ENCODE peak calls at places on chromosomes 3 and 15, in five cellular contexts. W, L, F, G and K are unnamed samples.
A peak's percentile ranks its signal among the peaks of the same experiment; 100 is the strongest.

GRCh38 chr3:105014631-105015030 is 352.1 kb upstream of the ALCAM start:
- DNase-seq in F (no peak), L (no peak), G (peak; percentile 30), W (no peak), K (no peak)

GRCh38 chr15:51054535-51054934 is 40.2 kb downstream of the TNFAIP8L3 start:
- DNase-seq in W (no peak), L (no peak), G (no peak), F (no peak), K (no peak)

GRCh38 chr3:152843955-152844354 is 9.0 kb downstream of the P2RY1 start:
- DNase-seq in F (no peak), L (no peak), W (no peak), G (no peak), K (no peak)

GRCh38 chr3:87350367-87351199 is 74.2 kb upstream of the POU1F1 start:
- DNase-seq in G (peak; percentile 47), W (no peak), F (no peak), L (peak; percentile 38), K (no peak)

GRCh38 chr15:48498828-48499227 is 146.7 kb downstream of the FBN1 start:
- DNase-seq in W (no peak), F (no peak), G (no peak), L (no peak), K (no peak)

GRCh38 chr15:31278056-31278445 is 48.6 kb upstream of the KLF13 start:
- DNase-seq in W (no peak), G (no peak), L (no peak), F (no peak), K (peak; percentile 79)

GRCh38 chr15:79682851-79683288 is 213.9 kb downstream of the MTHFS start:
- DNase-seq in F (no peak), G (peak; percentile 47), W (no peak), L (no peak), K (no peak)

GRCh38 chr3:193917096-193917495 is 218.9 kb upstream of the HES1 start:
- DNase-seq in W (no peak), G (no peak), L (no peak), F (no peak), K (no peak)

GRCh38 chr3:130759692-130760338 is 13.2 kb upstream of the PIK3R4 start:
- DNase-seq in F (peak; percentile 40), L (peak; percentile 34), G (peak; percentile 49), W (peak; percentile 22), K (no peak)

GRCh38 chr15:38819343-38819858 is 254.8 kb upstream of the RASGRP1 start:
- DNase-seq in G (no peak), F (no peak), W (no peak), L (no peak), K (no peak)

GRCh38 chr3:43691120-43692002 is 623 bp downstream of the ABHD5 start:
- DNase-seq in F (peak; percentile 44), L (peak; percentile 68), W (peak; percentile 46), G (peak; percentile 22), K (no peak)
- TF ChIP-seq POLR2A in F (no peak), L (no peak), W (peak; percentile 41), G (no peak), K (no peak)

DNA sequence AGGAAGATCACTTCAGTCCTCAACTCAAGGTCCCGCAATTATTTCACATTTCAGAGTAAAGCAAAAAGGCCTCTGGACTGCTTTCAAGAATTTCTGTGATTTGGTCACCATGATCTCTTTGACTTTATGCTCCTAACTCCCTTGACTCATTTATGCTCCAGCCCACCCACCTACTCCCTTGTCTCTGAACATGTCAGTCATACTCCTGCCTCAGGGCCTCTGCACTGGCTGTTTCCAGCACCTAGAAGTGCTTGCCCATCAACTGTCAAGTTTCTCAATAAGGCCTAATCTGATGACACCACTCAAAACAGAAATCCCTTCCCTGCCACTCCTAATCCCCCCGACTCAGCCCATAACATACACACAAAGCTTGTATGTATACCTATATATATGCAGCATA is 36.1 kb upstream of the CSPG5 start:
- DNase-seq in L (no peak), G (no peak), W (no peak), F (no peak), K (no peak)
- TF ChIP-seq POLR2A in L (no peak), G (no peak), W (no peak), F (no peak), K (no peak)

DNA sequence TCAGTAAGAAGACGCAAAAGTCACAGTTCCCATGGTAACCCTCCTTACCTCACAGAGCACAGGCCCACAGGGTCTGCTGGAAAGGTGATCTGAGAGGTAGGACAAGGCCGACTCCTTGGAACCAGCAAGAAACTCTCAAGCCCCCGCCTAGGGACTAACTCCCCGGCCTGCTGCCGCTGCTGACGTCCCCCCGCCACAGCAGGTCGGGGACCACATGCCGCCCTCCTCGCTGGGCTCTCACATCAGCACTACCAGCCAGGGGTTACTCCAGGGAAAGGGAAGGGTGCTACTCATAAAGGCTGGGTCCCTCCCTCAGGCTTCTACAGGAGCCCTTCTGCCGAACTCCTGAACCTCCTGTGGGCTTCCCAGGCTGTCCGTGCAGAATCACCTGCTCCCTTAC is 94.2 kb downstream of the XXYLT1 start:
- DNase-seq in L (no peak), G (no peak), W (no peak), F (no peak), K (no peak)
- TF ChIP-seq POLR2A in L (no peak), G (no peak), W (no peak), F (no peak), K (no peak)

DNA sequence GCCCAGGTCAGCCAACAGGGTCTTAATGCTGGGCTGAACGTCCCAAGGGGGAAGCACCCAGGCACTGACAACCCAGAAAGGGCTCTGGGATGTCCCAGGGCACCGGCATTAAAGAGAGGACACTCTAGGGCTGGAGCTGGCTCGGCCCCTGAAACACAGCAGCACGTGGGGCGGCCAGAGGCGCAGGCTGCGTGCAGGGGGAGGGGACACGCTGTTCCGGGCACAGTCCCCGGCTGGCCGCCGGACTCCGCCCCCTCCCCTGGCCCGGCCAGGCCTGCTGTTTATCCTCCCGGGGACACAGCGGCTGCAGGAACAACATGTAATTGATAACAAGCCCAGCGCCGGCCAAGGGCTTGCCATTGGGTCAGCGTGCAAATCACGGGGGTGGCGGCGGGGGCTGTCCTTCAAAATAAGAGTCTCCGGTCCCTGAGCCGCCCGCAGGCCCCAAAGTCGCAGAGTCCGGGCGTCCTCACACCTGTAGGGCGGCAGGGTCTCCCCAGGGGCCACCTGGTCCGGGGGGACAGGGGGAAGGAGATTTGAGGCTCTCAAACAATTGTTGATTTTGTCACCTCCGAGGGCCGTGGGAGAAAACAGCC is 1.3 kb downstream of the KLF15 start:
- DNase-seq in G (peak; percentile 52), F (peak; percentile 97), W (no peak), L (peak; percentile 46), K (no peak)
- TF ChIP-seq POLR2A in G (no peak), F (peak; percentile 39), W (no peak), L (peak; percentile 46), K (peak; percentile 54)

GRCh38 chr3:128076783-128077624 is 24.8 kb downstream of the SEC61A1 start:
- DNase-seq in G (no peak), F (no peak), W (no peak), L (no peak), K (no peak)

GRCh38 chr3:128074851-128075515 is 22.7 kb downstream of the SEC61A1 start:
- DNase-seq in L (no peak), G (no peak), W (no peak), F (no peak), K (no peak)

GRCh38 chr3:128076465-128076782 is 24.2 kb downstream of the SEC61A1 start:
- DNase-seq in W (no peak), G (no peak), L (no peak), F (no peak), K (no peak)

GRCh38 chr3:128073807-128074206 is 21.6 kb downstream of the SEC61A1 start:
- DNase-seq in L (no peak), G (no peak), W (no peak), F (no peak), K (no peak)

GRCh38 chr3:128075516-128076464 is 23.6 kb downstream of the SEC61A1 start:
- DNase-seq in W (no peak), F (peak; percentile 82), L (peak; percentile 67), G (peak; percentile 79), K (no peak)
- TF ChIP-seq POLR2A in W (no peak), F (no peak), L (no peak), G (no peak), K (no peak)

DNA sequence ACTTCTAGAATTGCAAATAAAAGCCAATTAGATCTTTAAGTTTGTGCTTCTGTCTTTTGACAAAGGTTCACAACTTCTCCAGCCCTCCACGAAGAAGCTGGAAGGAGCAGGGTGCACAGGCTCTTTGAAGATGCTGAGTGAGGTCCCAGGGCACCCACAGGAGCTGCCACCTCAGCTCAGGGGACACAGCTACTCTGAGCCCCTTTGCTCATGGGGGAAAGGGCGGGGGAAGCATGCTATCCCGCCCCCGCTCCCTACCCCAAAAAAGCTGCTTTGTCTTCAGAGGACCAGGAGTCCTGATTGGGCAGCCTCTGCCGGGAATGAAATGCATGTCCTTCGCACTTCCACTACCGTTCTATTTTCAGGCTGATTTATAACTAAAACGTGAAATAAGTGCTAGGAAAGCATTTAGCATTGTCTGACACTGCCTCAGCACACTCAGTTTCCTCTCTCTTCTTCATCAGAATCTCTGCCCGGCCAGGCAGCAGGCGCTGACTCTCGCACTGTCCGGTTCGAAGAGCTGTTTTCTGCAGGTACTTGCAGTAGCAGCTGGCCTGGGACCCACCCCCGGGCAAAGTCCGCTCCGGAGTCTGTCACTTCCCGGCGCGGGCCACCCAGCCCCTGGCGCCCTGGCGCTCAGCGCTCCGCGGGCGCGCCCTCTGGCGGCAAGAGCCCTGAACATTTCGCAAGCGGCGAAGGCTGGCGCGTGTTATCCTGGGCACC is 45.5 kb upstream of the KLHL25 start:
- DNase-seq in L (peak; percentile 77), F (peak; percentile 67), G (peak; percentile 41), W (peak; percentile 72), K (no peak)
- TF ChIP-seq POLR2A in L (no peak), F (no peak), G (no peak), W (no peak), K (no peak)

DNA sequence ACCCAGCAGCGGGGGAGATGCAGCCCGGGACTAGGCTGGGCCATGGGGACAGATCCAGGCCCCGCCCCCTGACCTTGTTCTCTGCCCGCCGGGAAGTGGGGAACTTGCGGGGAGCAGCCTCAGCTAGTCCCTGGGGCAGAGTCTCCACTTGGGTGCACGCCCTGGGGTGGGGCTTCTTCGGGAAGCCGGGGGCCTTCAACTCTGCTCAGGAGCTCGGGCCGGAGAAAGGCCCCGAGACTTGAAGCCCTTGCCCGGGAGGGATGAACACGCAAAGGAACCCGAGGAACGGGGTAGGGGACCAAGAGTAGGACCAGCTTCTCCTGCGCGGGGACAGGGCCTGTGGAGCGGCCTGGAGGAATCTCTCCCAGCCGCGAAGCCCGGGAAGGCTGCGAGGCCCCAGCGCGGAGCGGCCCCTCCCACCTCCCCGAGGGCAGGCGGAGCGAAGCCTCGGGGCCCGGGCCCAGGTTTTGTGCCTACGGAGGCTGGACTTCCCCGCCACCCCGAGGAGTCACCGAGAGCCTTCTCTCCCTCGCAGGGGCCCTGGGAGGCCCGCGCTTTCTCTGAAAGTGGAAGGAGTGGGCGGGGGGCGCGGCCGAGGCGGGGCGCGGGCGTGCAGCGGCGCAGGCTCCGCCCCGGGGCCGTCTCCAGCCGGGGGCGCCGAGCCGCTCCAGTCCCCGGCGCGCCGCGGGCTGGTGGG is at the start of gene ITPKA:
- DNase-seq in F (peak; percentile 26), L (no peak), G (peak; percentile 78), W (peak; percentile 97), K (no peak)
- TF ChIP-seq POLR2A in F (no peak), L (no peak), G (no peak), W (peak; percentile 47), K (no peak)

GRCh38 chr3:197749601-197750395 is at the start of gene FYTTD1:
- DNase-seq in F (peak; percentile 76), L (peak; percentile 61), G (peak; percentile 84), W (peak; percentile 92), K (no peak)
- TF ChIP-seq POLR2A in F (peak; percentile 86), L (peak; percentile 84), G (no peak), W (peak; percentile 87), K (peak; percentile 87)